ENCODE peak calls at places on chromosomes 11 and 22, in eight cellular contexts. M, H, E, Z, S, G, A and K are unnamed samples.

GRCh38 chr11:122248130-122248529 is 132.1 kb upstream of the BLID start:
- DNase-seq in Z (no peak), S (no peak), H (no peak), G (no peak), A (no peak), M (no peak), E (no peak), K (no peak)

GRCh38 chr11:57639321-57640067 is 10.2 kb downstream of the YPEL4 start:
- DNase-seq in H (peak; percentile 25), A (peak; percentile 58), G (no peak), M (peak; percentile 40), S (no peak), Z (no peak), E (peak; percentile 38), K (no peak)

GRCh38 chr22:25623310-25623734 is 58.8 kb downstream of the GRK3 start:
- DNase-seq in H (peak; percentile 2), E (peak; percentile 78), A (no peak), S (no peak), G (no peak), M (no peak), Z (no peak), K (no peak)

GRCh38 chr11:129248618-129249017 is 56.5 kb upstream of the ARHGAP32 start:
- DNase-seq in Z (no peak), M (peak; percentile 52), H (no peak), E (no peak), S (no peak), A (peak; percentile 77), G (no peak), K (no peak)

GRCh38 chr11:26331911-26332571 is at the start of gene ANO3:
- DNase-seq in E (no peak), Z (peak; percentile 56), H (no peak), G (no peak), M (peak; percentile 96), A (peak; percentile 67), S (no peak), K (peak; percentile 46)

GRCh38 chr11:99277281-99277680 is 256.5 kb downstream of the CNTN5 start:
- DNase-seq in G (no peak), Z (no peak), E (no peak), S (no peak), H (no peak), M (no peak), A (no peak), K (no peak)

GRCh38 chr11:115848614-115849013 is 344.4 kb upstream of the CADM1 start:
- DNase-seq in S (no peak), Z (no peak), G (no peak), H (no peak), M (no peak), E (no peak), A (no peak), K (no peak)

GRCh38 chr22:22955866-22956535 is 68.4 kb downstream of the IGLL5 start:
- DNase-seq in A (peak; percentile 59), Z (peak; percentile 48), E (peak; percentile 61), H (peak; percentile 83), G (no peak), S (peak; percentile 67), M (peak; percentile 90), K (peak; percentile 74)

GRCh38 chr11:69801513-69802335 is 17.5 kb downstream of the FGF3 start:
- DNase-seq in H (peak; percentile 27), Z (no peak), M (peak; percentile 18), E (peak; percentile 22), S (no peak), A (peak; percentile 34), G (no peak), K (no peak)

GRCh38 chr22:19942886-19943664 is 1.5 kb upstream of the TXNRD2 start:
- DNase-seq in G (no peak), A (peak; percentile 64), Z (peak; percentile 30), H (peak; percentile 54), E (no peak), M (peak; percentile 94), S (no peak), K (peak; percentile 69)

GRCh38 chr22:47598864-47599263 is 836.4 kb downstream of the TBC1D22A start:
- DNase-seq in H (no peak), A (no peak), M (no peak), E (no peak), G (no peak), Z (no peak), S (no peak), K (no peak)

GRCh38 chr11:73838443-73839122 is 38.1 kb downstream of the COA4 start:
- DNase-seq in Z (no peak), E (no peak), A (no peak), H (no peak), G (no peak), S (no peak), M (peak; percentile 62), K (no peak)

GRCh38 chr11:7694953-7695271 is 11.4 kb downstream of the OVCH2 start:
- DNase-seq in H (no peak), Z (no peak), M (no peak), E (no peak), G (no peak), S (no peak), A (no peak), K (no peak)

GRCh38 chr11:32002311-32002710 is 88.6 kb upstream of the RCN1 start:
- DNase-seq in S (no peak), M (no peak), H (no peak), A (no peak), G (no peak), Z (no peak), E (no peak), K (no peak)

GRCh38 chr11:85028329-85029101 is 598.6 kb downstream of the DLG2 start:
- DNase-seq in A (no peak), E (no peak), S (no peak), H (no peak), G (no peak), M (no peak), Z (no peak), K (no peak)

GRCh38 chr11:22508691-22509090 is 116.9 kb downstream of the FANCF start:
- DNase-seq in E (no peak), A (no peak), H (no peak), G (no peak), M (no peak), Z (no peak), S (no peak), K (no peak)

DNA sequence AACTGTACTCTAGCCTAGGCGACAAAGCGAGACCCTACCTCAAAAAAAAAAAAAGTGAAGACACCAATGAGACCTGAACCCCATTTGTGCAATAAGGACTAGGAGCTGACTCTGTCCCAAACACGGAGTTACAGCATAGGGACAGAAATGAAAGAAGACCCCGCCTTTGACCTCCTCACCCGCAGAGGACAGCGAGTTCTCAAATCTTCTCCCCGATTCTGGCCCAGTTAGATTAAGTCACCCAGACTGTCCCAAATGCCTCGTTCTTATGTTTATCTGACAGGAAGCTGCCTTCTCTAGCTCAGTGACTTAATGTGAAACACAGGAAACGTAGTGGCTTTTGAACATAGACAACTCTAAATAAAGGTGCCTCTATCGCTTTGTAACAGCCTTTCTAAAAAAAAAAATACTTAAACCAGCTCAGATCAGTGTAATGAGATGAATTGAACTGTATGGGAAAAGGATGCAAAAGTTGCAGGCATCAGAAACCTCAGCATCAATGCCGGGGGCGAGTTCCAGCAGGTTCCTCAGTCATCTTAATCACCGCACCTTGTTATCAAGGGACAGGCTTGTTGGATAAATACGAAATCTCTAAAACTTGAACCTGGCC is 10.6 kb downstream of the MYH9 start:
- DNase-seq in E (peak; percentile 93), H (peak; percentile 86), Z (no peak), S (peak; percentile 86), G (no peak), A (no peak), M (no peak), K (no peak)
- H3K4me3 ChIP-seq in E (peak overlapping the region; percentile 34), H (peak overlapping the region; percentile 50), Z (no peak overlapping the region), S (peak overlapping the region; percentile 13), G (peak overlapping the region; percentile 37), A (no peak overlapping the region), M (no peak overlapping the region), K (no peak overlapping the region)

GRCh38 chr22:37961062-37961461 is 7.6 kb downstream of the POLR2F start:
- DNase-seq in H (no peak), M (no peak), G (no peak), S (no peak), Z (no peak), E (no peak), A (no peak), K (no peak)
- H3K4me3 ChIP-seq in H (no peak overlapping the region), M (no peak overlapping the region), G (no peak overlapping the region), S (no peak overlapping the region), Z (no peak overlapping the region), E (no peak overlapping the region), A (no peak overlapping the region), K (no peak overlapping the region)

GRCh38 chr22:41801147-41801819 is 804 bp downstream of the CCDC134 start:
- DNase-seq in Z (no peak), H (peak; percentile 16), M (no peak), G (no peak), A (no peak), E (no peak), S (no peak), K (no peak)

GRCh38 chr22:41798736-41799135 is 1.7 kb upstream of the CCDC134 start:
- DNase-seq in Z (no peak), E (no peak), M (no peak), S (no peak), H (no peak), G (no peak), A (no peak), K (no peak)

GRCh38 chr22:41799486-41800347 is 762 bp upstream of the CCDC134 start:
- DNase-seq in S (no peak), G (no peak), M (peak; percentile 28), Z (no peak), H (peak; percentile 30), A (no peak), E (no peak), K (peak; percentile 60)

GRCh38 chr22:41800348-41801146 is at the start of gene CCDC134:
- DNase-seq in M (peak; percentile 95), Z (peak; percentile 88), A (peak; percentile 74), E (peak; percentile 71), H (peak; percentile 91), S (peak; percentile 89), G (peak; percentile 55), K (peak; percentile 89)

GRCh38 chr22:41801886-41802285 is 1.4 kb downstream of the CCDC134 start:
- DNase-seq in S (no peak), A (no peak), E (no peak), Z (no peak), G (no peak), H (no peak), M (peak; percentile 4), K (no peak)
- H3K4me3 ChIP-seq in S (peak overlapping the region; percentile 92), A (peak overlapping the region; percentile 92), E (peak overlapping the region; percentile 94), Z (peak overlapping the region; percentile 83), G (peak overlapping the region; percentile 89), H (peak overlapping the region; percentile 79), M (peak overlapping the region; percentile 90), K (no peak overlapping the region)

DNA sequence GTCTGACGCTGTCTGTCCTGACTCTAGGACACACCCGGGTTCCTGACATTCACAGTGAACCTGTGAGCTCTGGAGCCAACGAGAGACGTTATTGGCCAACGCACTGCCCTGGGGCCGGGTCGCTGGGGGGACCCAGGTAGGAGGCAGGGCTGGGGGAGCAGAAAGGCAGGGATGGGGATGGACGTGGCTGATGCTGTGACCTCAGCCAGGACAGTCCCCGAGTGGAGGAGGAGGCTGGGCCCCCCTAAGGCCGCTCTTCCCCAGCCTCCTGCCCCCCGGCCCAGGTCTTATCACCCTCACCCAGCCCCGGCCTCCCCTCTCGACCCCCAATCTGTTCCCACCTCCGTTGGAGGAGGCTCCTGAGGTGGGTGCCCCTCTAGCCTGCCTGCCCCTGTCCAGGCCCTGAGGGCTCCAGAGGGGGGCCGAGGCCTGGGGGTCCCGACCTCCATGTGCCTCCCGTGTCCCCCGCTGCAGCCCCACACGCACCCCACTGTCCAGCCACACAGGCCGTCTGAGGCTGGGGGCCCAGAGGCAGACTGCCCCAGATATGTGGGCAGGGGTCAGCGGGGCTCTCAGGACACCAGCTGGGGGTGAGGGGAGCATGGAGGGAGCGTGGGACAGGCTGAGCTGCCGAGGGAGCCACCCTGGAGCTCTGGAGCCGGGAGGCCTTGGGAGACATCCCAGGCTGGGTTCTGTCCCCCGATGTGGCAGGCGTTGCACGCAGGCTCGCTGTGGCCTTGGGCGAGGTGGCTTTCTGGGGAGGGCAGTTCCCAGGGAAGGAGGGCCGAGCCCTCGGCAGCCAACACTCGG is 29.2 kb upstream of the MUC5AC start:
- DNase-seq in H (no peak), G (no peak), Z (no peak), A (no peak), S (no peak), E (no peak), M (no peak), K (no peak)
- H3K4me3 ChIP-seq in H (no peak overlapping the region), G (no peak overlapping the region), Z (no peak overlapping the region), A (no peak overlapping the region), S (no peak overlapping the region), E (no peak overlapping the region), M (no peak overlapping the region), K (no peak overlapping the region)